ENCODE peak calls at places on chromosome 19, in four cellular contexts. G is K562, L is HepG2, V is GM12878. D is an unnamed sample.

GRCh38 chr19:456547-457110 is 4.2 kb downstream of the SHC2 start:
- DNase-seq in L (no peak), V (no peak), G (no peak), D (no peak)

GRCh38 chr19:14661372-14661924 is 13.2 kb downstream of the ADGRE3 start:
- DNase-seq in L (no peak), V (no peak), G (no peak), D (no peak)

GRCh38 chr19:12720851-12721655 is 2.7 kb downstream of the TNPO2 start:
- DNase-seq in V (no peak), G (peak), L (no peak), D (peak)

GRCh38 chr19:50492303-50493052 is 15.8 kb upstream of the GARIN5A start:
- DNase-seq in G (peak), V (no peak), L (no peak), D (no peak)

GRCh38 chr19:35002037-35002535 is 2.0 kb downstream of the GRAMD1A start:
- DNase-seq in L (no peak), G (no peak), V (no peak), D (no peak)

GRCh38 chr19:1045247-1045603 is 5.3 kb downstream of the ABCA7 start:
- DNase-seq in V (no peak), G (peak), L (peak), D (peak)

GRCh38 chr19:52237197-52237596 is 32.2 kb upstream of the ZNF766 start:
- DNase-seq in L (no peak), V (no peak), G (no peak), D (no peak)

GRCh38 chr19:1064661-1065605 is 2.0 kb upstream of the ARHGAP45 start:
- DNase-seq in L (no peak), G (no peak), V (no peak), D (peak)

GRCh38 chr19:58550362-58551122 is 4.4 kb downstream of the CHMP2A start:
- DNase-seq in L (no peak), V (no peak), G (no peak), D (no peak)

GRCh38 chr19:56725829-56726424 is 54.4 kb upstream of the ZNF835 start:
- DNase-seq in L (no peak), V (no peak), G (no peak), D (no peak)

GRCh38 chr19:12757544-12758274 is 6.1 kb downstream of the BEST2 start:
- DNase-seq in L (peak), V (no peak), G (peak), D (peak)

DNA sequence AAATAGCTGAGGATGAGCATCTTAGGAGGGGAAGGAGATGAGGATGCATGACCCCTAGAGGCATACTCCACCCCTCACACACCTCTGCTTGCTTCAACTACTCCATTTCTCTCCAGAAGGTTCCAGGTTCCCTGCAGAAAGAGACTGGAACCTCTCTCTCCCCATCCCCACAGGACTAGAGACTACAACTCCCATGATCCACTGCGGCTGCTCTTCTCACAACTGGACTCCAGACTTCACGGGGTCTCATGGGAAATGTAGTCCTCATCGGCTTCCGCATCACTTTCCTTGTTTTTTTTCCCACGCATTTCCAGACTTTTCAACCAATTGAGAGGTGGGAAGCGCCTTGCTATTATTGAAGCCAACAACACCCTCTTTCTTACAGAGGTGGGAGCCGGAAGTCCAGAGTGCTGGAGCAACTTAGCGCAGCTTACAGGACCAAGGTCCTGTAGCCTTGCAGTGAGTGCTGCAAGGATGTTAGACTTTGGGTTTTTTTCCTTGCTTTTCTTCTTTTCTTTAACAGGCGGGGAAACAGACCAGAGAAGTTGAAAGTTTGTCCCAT is 13.9 kb upstream of the CACNG6 start:
- DNase-seq in G (peak), V (no peak), L (peak), D (peak)
- TF ChIP-seq CREB1 in G (no peak), V (no peak), L (peak), D (no peak)

GRCh38 chr19:17766543-17767131 is 15.4 kb downstream of the FCHO1 start:
- DNase-seq in L (peak), V (no peak), G (no peak), D (peak)
- TF ChIP-seq CBFB in L (no peak), V (no peak), G (no peak), D (no peak)

DNA sequence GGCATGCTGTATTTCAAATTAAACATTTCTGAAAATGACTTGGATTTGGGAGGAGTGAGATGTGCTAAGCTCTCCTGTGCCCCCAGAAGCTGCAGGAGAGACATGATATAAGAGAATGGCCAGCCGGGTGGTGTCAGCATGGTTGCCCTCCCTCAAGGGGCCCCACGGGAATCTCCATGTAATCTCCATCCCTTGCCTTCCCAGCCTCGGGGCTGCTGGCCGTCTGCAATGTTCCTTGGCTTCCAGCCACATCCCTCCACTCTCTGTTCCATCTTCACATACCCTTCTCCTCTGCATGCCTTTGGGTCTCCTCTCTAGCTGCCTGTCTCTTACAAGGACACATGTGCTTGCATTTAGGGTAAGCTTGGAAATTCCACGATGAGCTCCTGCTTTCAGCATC is 172.0 kb downstream of the TSHZ3 start:
- DNase-seq in V (no peak), G (no peak), L (no peak), D (no peak)
- TF ChIP-seq CREB1 in V (no peak), G (no peak), L (no peak), D (no peak)

GRCh38 chr19:5628919-5629481 is 6.1 kb downstream of the SAFB start:
- DNase-seq in L (no peak), V (no peak), G (no peak), D (no peak)

GRCh38 chr19:5625641-5626040 is 2.8 kb downstream of the SAFB start:
- DNase-seq in L (no peak), G (no peak), V (no peak), D (no peak)

GRCh38 chr19:5624741-5625140 is 1.9 kb downstream of the SAFB start:
- DNase-seq in G (no peak), V (no peak), L (no peak), D (no peak)

GRCh38 chr19:5628470-5628869 is 5.6 kb downstream of the SAFB start:
- DNase-seq in G (no peak), V (no peak), L (no peak), D (no peak)

GRCh38 chr19:5627395-5627904 is 4.6 kb downstream of the SAFB start:
- DNase-seq in V (peak), G (peak), L (no peak), D (peak)
- TF ChIP-seq CBFB in V (no peak), G (no peak), L (no peak), D (no peak)

GRCh38 chr19:38880076-38880881 is 2.2 kb upstream of the RINL start:
- DNase-seq in L (no peak), G (no peak), V (no peak), D (peak)

GRCh38 chr19:38875656-38876345 is 2.3 kb downstream of the RINL start:
- DNase-seq in G (no peak), L (no peak), V (no peak), D (no peak)

GRCh38 chr19:38878575-38879399 is 712 bp upstream of the RINL start:
- DNase-seq in G (no peak), L (no peak), V (no peak), D (no peak)

GRCh38 chr19:38879400-38879751 is 1.3 kb upstream of the RINL start:
- DNase-seq in V (no peak), G (no peak), L (no peak), D (no peak)

GRCh38 chr19:38877781-38878574 is at the start of gene RINL:
- DNase-seq in L (no peak), V (no peak), G (peak), D (no peak)
- TF ChIP-seq CREB1 in L (no peak), V (no peak), G (no peak), D (no peak)

GRCh38 chr19:43452517-43453045 is 12.8 kb downstream of the LYPD3 start:
- DNase-seq in L (no peak), G (no peak), V (no peak), D (no peak)

GRCh38 chr19:43447655-43448054 is 17.8 kb downstream of the LYPD3 start:
- DNase-seq in G (no peak), V (no peak), L (no peak), D (no peak)

GRCh38 chr19:43446746-43447489 is 18.5 kb downstream of the LYPD3 start:
- DNase-seq in L (peak), G (peak), V (no peak), D (peak)

GRCh38 chr19:43455321-43456113 is 9.9 kb downstream of the LYPD3 start:
- DNase-seq in L (no peak), V (no peak), G (no peak), D (no peak)

DNA sequence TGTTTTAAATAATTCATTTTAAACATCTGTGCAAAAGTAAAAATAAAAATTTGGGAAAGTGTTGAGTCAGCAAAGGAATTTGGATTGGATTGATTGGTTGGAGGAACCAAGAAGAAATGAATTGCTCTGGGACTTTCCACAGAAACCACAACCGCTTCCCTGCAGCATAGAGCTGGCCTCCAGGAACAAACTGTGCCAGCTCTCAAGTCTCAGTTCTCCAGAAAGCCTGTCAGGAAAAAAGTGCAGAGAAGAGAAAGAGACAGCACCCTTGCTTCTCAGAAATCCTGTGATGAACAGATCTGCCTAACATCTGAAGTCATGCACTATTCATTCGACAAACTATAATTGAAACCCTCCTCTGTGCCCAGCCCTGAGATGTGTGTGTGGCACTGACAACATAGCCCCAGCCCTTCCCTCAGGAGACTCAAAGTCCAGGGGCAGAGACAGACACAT is 14.8 kb downstream of the LYPD3 start:
- DNase-seq in V (no peak), L (no peak), G (no peak), D (no peak)
- TF ChIP-seq CBFB in V (no peak), L (no peak), G (no peak), D (no peak)

GRCh38 chr19:33287438-33287837 is 14.9 kb downstream of the CEBPA start:
- DNase-seq in V (no peak), L (no peak), G (no peak), D (no peak)

GRCh38 chr19:33285441-33285927 is 16.9 kb downstream of the CEBPA start:
- DNase-seq in G (no peak), V (no peak), L (peak), D (no peak)

GRCh38 chr19:33288666-33289065 is 13.7 kb downstream of the CEBPA start:
- DNase-seq in L (no peak), G (no peak), V (no peak), D (no peak)

GRCh38 chr19:33284756-33285155 is 17.6 kb downstream of the CEBPA start:
- DNase-seq in V (no peak), G (no peak), L (no peak), D (no peak)

GRCh38 chr19:33286899-33287298 is 15.4 kb downstream of the CEBPA start:
- DNase-seq in G (no peak), V (no peak), L (no peak), D (no peak)
- TF ChIP-seq CREB1 in G (no peak), V (no peak), L (no peak), D (no peak)

GRCh38 chr19:18985257-18985656 is 44.2 kb upstream of the HOMER3 start:
- DNase-seq in L (no peak), V (no peak), G (no peak), D (no peak)
- TF ChIP-seq CBFB in L (no peak), V (no peak), G (no peak), D (no peak)